ENCODE peak calls at places on chromosomes 11 and 22, in seven cellular contexts. Z, Q, U, A, D, K and T are unnamed samples.

GRCh38 chr11:114377612-114378267 is 22.6 kb downstream of the C11orf71 start:
- DNase-seq in K (no peak), Q (peak; percentile 47), Z (no peak), U (peak; percentile 94), A (no peak), D (no peak), T (peak; percentile 67)

GRCh38 chr22:38228873-38229740 is 27.3 kb downstream of the MAFF start:
- DNase-seq in U (peak; percentile 78), K (no peak), A (no peak), Z (no peak), Q (peak; percentile 59), D (peak; percentile 80), T (peak; percentile 22)

GRCh38 chr22:29609139-29609538 is 5.7 kb downstream of the NF2 start:
- DNase-seq in U (no peak), Q (no peak), D (no peak), K (no peak), A (no peak), Z (no peak), T (no peak)

GRCh38 chr11:120091121-120091520 is 46.8 kb downstream of the TRIM29 start:
- DNase-seq in D (no peak), Q (no peak), A (no peak), Z (no peak), U (no peak), K (no peak), T (no peak)

GRCh38 chr11:85595285-85595884 is 31.8 kb downstream of the DLG2 start:
- DNase-seq in Z (no peak), Q (peak; percentile 39), A (no peak), U (peak; percentile 59), D (no peak), K (no peak), T (peak; percentile 62)

GRCh38 chr11:45086526-45086925 is 59.9 kb upstream of the PRDM11 start:
- DNase-seq in U (no peak), D (no peak), Q (no peak), Z (no peak), K (no peak), A (no peak), T (no peak)

GRCh38 chr11:2509481-2510001 is 64.7 kb downstream of the KCNQ1 start:
- DNase-seq in U (no peak), Q (peak; percentile 6), K (peak; percentile 72), D (peak; percentile 22), A (no peak), Z (no peak), T (no peak)

GRCh38 chr11:44229664-44230063 is 80.3 kb downstream of the ALX4 start:
- DNase-seq in A (no peak), D (no peak), K (no peak), Z (no peak), Q (peak; percentile 51), U (peak; percentile 62), T (no peak)

GRCh38 chr11:2272946-2273280 is 2.5 kb upstream of the ASCL2 start:
- DNase-seq in A (no peak), Z (peak; percentile 6), D (no peak), K (no peak), Q (no peak), U (no peak), T (no peak)

GRCh38 chr22:45671051-45671782 is 417 bp upstream of the ATXN10 start:
- DNase-seq in K (peak; percentile 18), D (no peak), A (no peak), Q (no peak), Z (no peak), U (no peak), T (peak; percentile 72)

GRCh38 chr11:46890665-46891064 is 27.7 kb downstream of the LRP4 start:
- DNase-seq in Q (no peak), U (no peak), D (no peak), A (no peak), K (no peak), Z (no peak), T (no peak)

GRCh38 chr11:17063171-17064002 is 14.1 kb downstream of the RPS13 start:
- DNase-seq in U (peak; percentile 73), K (peak; percentile 72), Q (peak; percentile 69), D (peak; percentile 79), A (peak; percentile 35), Z (peak; percentile 19), T (peak; percentile 62)